ENCODE peak calls at places on chromosomes 7 and 10, in four cellular contexts. O is activated T-cell treated with anti-CD3 and anti-CD28 coated beads, Interleukin-2, amount 50 U/mL, for 24 hours; R is fibroblast of mammary gland; Y is left ventricle myocardium inferior. M is an unnamed sample.
A peak's percentile ranks its signal among the peaks of the same experiment; 100 is the strongest.

GRCh38 chr7:112421666-112422486 is 28.4 kb upstream of the IFRD1 start:
- DNase-seq in O (no peak), R (peak; percentile 10), Y (no peak), M (no peak)

GRCh38 chr7:20304366-20304765 is 26.3 kb upstream of the ITGB8 start:
- DNase-seq in O (no peak), R (no peak), Y (no peak), M (peak; percentile 59)

GRCh38 chr10:110430369-110431273 is 67.1 kb upstream of the DUSP5 start:
- DNase-seq in O (peak; percentile 25), R (peak; percentile 23), Y (no peak), M (no peak)

GRCh38 chr10:12067336-12067735 is 1.4 kb upstream of the DHTKD1 start:
- DNase-seq in O (no peak), R (peak; percentile 86), Y (no peak), M (no peak)

GRCh38 chr7:150428671-150429451 is 21.6 kb upstream of the GIMAP8 start:
- DNase-seq in O (no peak), R (peak; percentile 82), Y (no peak), M (peak; percentile 40)

GRCh38 chr10:88810196-88810961 is 7.8 kb downstream of the LIPM start:
- DNase-seq in O (no peak), R (peak; percentile 78), Y (no peak), M (peak; percentile 54)

GRCh38 chr7:2063562-2064360 is 169.0 kb downstream of the MAD1L1 start:
- DNase-seq in O (no peak), R (peak; percentile 49), Y (peak; percentile 50), M (no peak)

GRCh38 chr7:20795881-20796280 is 9.2 kb upstream of the SP8 start:
- DNase-seq in O (no peak), R (no peak), Y (no peak), M (no peak)

GRCh38 chr10:77297370-77297692 is 340.3 kb downstream of the KCNMA1 start:
- DNase-seq in O (no peak), R (peak; percentile 76), Y (no peak), M (no peak)

GRCh38 chr7:21767300-21767900 is 178.3 kb downstream of the CDCA7L start:
- DNase-seq in O (no peak), R (peak; percentile 55), Y (no peak), M (peak; percentile 88)

GRCh38 chr10:73591935-73592699 is 975 bp upstream of the USP54 start:
- DNase-seq in O (no peak), R (no peak), Y (peak; percentile 30), M (peak; percentile 1)

GRCh38 chr10:80158598-80159127 is 26.1 kb downstream of the PLAC9 start:
- DNase-seq in O (no peak), R (peak; percentile 99), Y (peak; percentile 88), M (no peak)

GRCh38 chr10:132813560-132814468 is 27.9 kb upstream of the NKX6-2 start:
- DNase-seq in O (no peak), R (no peak), Y (no peak), M (no peak)

GRCh38 chr10:82867056-82867455 is 992.1 kb downstream of the NRG3 start:
- DNase-seq in O (no peak), R (no peak), Y (no peak), M (no peak)

GRCh38 chr7:16648551-16648950 is 2.6 kb downstream of the BZW2 start:
- DNase-seq in O (no peak), R (no peak), Y (no peak), M (no peak)

GRCh38 chr7:90946711-90947501 is 317.3 kb upstream of the FZD1 start:
- DNase-seq in O (no peak), R (no peak), Y (no peak), M (no peak)

GRCh38 chr7:30142710-30143109 is 7.9 kb downstream of the MTURN start:
- DNase-seq in O (no peak), R (peak; percentile 74), Y (no peak), M (peak; percentile 54)

GRCh38 chr10:88763441-88763840 is 3.6 kb downstream of the LIPN start:
- DNase-seq in O (no peak), R (no peak), Y (no peak), M (no peak)

M was measured in NCI-H1092 treated with DMSO at 0.1 percent for 48 hours.